ENCODE peak calls at places on chromosomes 16 and 17, in six cellular contexts. One of them, this sample, is unnamed.

GRCh38 chr16:50593410-50594139 is 45.4 kb downstream of the NKD1 start:
- DNase-seq in H9: peak; percentile 78
- DNase-seq in IMR-90: no peak
- DNase-seq in neuronal stem cell: peak; percentile 51
- DNase-seq in mesenchymal stem cell: no peak
- DNase-seq in trophoblast cell: no peak
- DNase-seq in this sample: peak; percentile 70

GRCh38 chr16:24116989-24117388 is 139.1 kb upstream of the CACNG3 start:
- DNase-seq in H9: no peak
- DNase-seq in IMR-90: no peak
- DNase-seq in neuronal stem cell: no peak
- DNase-seq in mesenchymal stem cell: no peak
- DNase-seq in trophoblast cell: no peak
- DNase-seq in this sample: no peak

GRCh38 chr16:1426734-1427451 is 4.0 kb upstream of the PERCC1 start:
- DNase-seq in H9: peak; percentile 53
- DNase-seq in IMR-90: no peak
- DNase-seq in neuronal stem cell: no peak
- DNase-seq in mesenchymal stem cell: no peak
- DNase-seq in trophoblast cell: no peak
- DNase-seq in this sample: peak; percentile 50

GRCh38 chr16:59880626-59881025 is 1146.5 kb upstream of the GOT2 start:
- DNase-seq in H9: no peak
- DNase-seq in IMR-90: no peak
- DNase-seq in neuronal stem cell: no peak
- DNase-seq in mesenchymal stem cell: no peak
- DNase-seq in trophoblast cell: no peak
- DNase-seq in this sample: no peak

GRCh38 chr16:1863681-1864460 is 8.1 kb downstream of the MEIOB start:
- DNase-seq in H9: no peak
- DNase-seq in IMR-90: peak; percentile 44
- DNase-seq in neuronal stem cell: no peak
- DNase-seq in mesenchymal stem cell: peak; percentile 51
- DNase-seq in trophoblast cell: peak; percentile 74
- DNase-seq in this sample: no peak

GRCh38 chr17:74457146-74457819 is 9.2 kb upstream of the CD300A start:
- DNase-seq in H9: peak; percentile 83
- DNase-seq in IMR-90: peak; percentile 30
- DNase-seq in neuronal stem cell: peak; percentile 74
- DNase-seq in mesenchymal stem cell: peak; percentile 52
- DNase-seq in trophoblast cell: peak; percentile 80
- DNase-seq in this sample: peak; percentile 88

GRCh38 chr17:72702998-72703397 is 389.5 kb downstream of the SLC39A11 start:
- DNase-seq in H9: no peak
- DNase-seq in IMR-90: peak; percentile 83
- DNase-seq in neuronal stem cell: no peak
- DNase-seq in mesenchymal stem cell: no peak
- DNase-seq in trophoblast cell: no peak
- DNase-seq in this sample: no peak

GRCh38 chr17:8698142-8699050 is 46.2 kb downstream of the CCDC42 start:
- DNase-seq in H9: no peak
- DNase-seq in IMR-90: peak; percentile 79
- DNase-seq in neuronal stem cell: no peak
- DNase-seq in mesenchymal stem cell: peak; percentile 83
- DNase-seq in trophoblast cell: peak; percentile 73
- DNase-seq in this sample: no peak

GRCh38 chr16:89931964-89932363 is 8.8 kb downstream of the TUBB3 start:
- DNase-seq in H9: no peak
- DNase-seq in IMR-90: no peak
- DNase-seq in neuronal stem cell: no peak
- DNase-seq in mesenchymal stem cell: no peak
- DNase-seq in trophoblast cell: no peak
- DNase-seq in this sample: no peak

GRCh38 chr17:76458580-76459490 is 5.9 kb upstream of the UBE2O start:
- DNase-seq in H9: peak; percentile 95
- DNase-seq in IMR-90: peak; percentile 64
- DNase-seq in neuronal stem cell: no peak
- DNase-seq in mesenchymal stem cell: peak; percentile 66
- DNase-seq in trophoblast cell: peak; percentile 39
- DNase-seq in this sample: peak; percentile 79

GRCh38 chr16:81567987-81568748 is 123.6 kb downstream of the CMIP start:
- DNase-seq in H9: no peak
- DNase-seq in IMR-90: peak; percentile 43
- DNase-seq in neuronal stem cell: no peak
- DNase-seq in mesenchymal stem cell: peak; percentile 47
- DNase-seq in trophoblast cell: no peak
- DNase-seq in this sample: no peak

GRCh38 chr17:69175812-69176517 is 34.3 kb upstream of the ABCA6 start:
- DNase-seq in H9: no peak
- DNase-seq in IMR-90: peak; percentile 79
- DNase-seq in neuronal stem cell: no peak
- DNase-seq in mesenchymal stem cell: peak; percentile 50
- DNase-seq in trophoblast cell: peak; percentile 62
- DNase-seq in this sample: no peak

GRCh38 chr17:36980281-36980761 is 31.6 kb downstream of the AATF start:
- DNase-seq in H9: no peak
- DNase-seq in IMR-90: peak; percentile 62
- DNase-seq in neuronal stem cell: no peak
- DNase-seq in mesenchymal stem cell: peak; percentile 45
- DNase-seq in trophoblast cell: no peak
- DNase-seq in this sample: no peak

GRCh38 chr16:75319513-75320401 is 68.3 kb upstream of the BCAR1 start:
- DNase-seq in H9: no peak
- DNase-seq in IMR-90: peak; percentile 92
- DNase-seq in neuronal stem cell: no peak
- DNase-seq in mesenchymal stem cell: peak; percentile 94
- DNase-seq in trophoblast cell: no peak
- DNase-seq in this sample: no peak

DNA sequence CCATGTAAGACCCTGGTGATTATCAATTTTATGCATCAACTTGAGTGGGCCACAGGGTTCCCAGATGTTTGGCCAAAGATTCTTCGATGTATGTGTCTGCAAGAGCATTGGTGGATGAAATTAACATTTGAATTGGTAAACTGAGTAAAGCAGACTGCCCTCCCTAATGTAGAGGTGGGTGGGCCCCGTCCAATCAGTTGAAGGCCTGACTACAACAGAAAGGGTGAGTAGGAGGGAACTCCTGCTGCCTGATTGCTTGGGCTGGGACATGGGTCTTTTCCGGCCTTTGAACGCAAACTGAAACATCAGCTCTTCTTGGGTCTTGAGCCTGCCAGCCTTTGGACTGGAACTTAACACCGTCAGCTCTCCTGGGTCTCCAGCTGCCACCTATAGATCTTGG is 90.6 kb downstream of the BMERB1 start:
- DNase-seq in H9: no peak
- DNase-seq in IMR-90: no peak
- DNase-seq in neuronal stem cell: no peak
- DNase-seq in mesenchymal stem cell: no peak
- DNase-seq in trophoblast cell: no peak
- DNase-seq in this sample: no peak
- H3K18ac ChIP-seq in H9: no peak overlapping the region
- H3K18ac ChIP-seq in IMR-90: no peak overlapping the region
- H3K18ac ChIP-seq in neuronal stem cell: no peak overlapping the region
- H3K18ac ChIP-seq in mesenchymal stem cell: no peak overlapping the region
- H3K18ac ChIP-seq in trophoblast cell: no peak overlapping the region
- H3K18ac ChIP-seq in this sample: no peak overlapping the region

DNA sequence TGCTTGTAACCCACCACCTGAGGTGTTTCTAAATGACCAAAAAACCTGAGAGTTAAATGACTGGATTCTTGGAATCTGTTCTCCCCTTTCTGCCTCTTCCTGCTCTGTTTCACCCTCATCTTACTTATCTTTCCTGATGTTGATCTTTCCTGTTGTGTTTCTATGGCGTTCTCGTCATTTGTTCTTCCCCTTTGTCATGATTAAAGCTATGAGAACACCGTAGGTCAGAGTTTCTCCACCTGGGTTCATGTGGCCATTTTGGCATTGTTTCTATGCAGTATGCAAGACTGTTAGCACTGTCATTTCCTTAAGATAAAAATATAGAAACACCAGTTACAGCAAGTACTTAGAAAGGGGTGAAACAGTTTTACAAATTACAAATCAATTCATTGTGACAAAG is 165.9 kb downstream of the PHKB start:
- DNase-seq in H9: no peak
- DNase-seq in IMR-90: no peak
- DNase-seq in neuronal stem cell: no peak
- DNase-seq in mesenchymal stem cell: no peak
- DNase-seq in trophoblast cell: peak; percentile 58
- DNase-seq in this sample: no peak
- H3K14ac ChIP-seq in H9: no peak overlapping the region
- H3K14ac ChIP-seq in IMR-90: no peak overlapping the region
- H3K14ac ChIP-seq in neuronal stem cell: no peak overlapping the region
- H3K14ac ChIP-seq in mesenchymal stem cell: no peak overlapping the region
- H3K14ac ChIP-seq in trophoblast cell: no peak overlapping the region
- H3K14ac ChIP-seq in this sample: no peak overlapping the region

GRCh38 chr17:11896199-11896598 is 101.1 kb downstream of the ZNF18 start:
- DNase-seq in H9: no peak
- DNase-seq in IMR-90: no peak
- DNase-seq in neuronal stem cell: no peak
- DNase-seq in mesenchymal stem cell: no peak
- DNase-seq in trophoblast cell: no peak
- DNase-seq in this sample: no peak
- H3K18ac ChIP-seq in H9: no peak overlapping the region
- H3K18ac ChIP-seq in IMR-90: no peak overlapping the region
- H3K18ac ChIP-seq in neuronal stem cell: no peak overlapping the region
- H3K18ac ChIP-seq in mesenchymal stem cell: no peak overlapping the region
- H3K18ac ChIP-seq in trophoblast cell: no peak overlapping the region
- H3K18ac ChIP-seq in this sample: no peak overlapping the region

DNA sequence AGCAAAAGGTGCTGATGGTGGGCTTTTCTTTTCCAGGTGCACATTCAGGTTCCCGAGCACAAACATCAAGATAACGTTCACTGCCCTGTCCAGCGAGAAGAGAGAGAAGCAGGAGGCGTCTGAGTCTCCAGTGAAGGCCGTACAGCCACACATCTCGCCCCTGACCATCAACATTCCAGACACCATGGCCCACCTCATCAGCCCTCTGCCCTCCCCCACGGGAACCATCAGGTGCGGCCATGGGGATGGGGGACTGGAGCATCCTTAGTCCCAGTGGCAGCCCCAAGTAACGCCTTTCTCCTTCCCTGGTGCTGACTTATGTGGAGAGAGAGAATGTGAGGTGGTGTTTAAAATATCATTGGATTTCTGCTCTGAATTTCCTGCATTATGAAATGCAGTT is 43.8 kb downstream of the FOXK2 start:
- DNase-seq in H9: no peak
- DNase-seq in IMR-90: no peak
- DNase-seq in neuronal stem cell: no peak
- DNase-seq in mesenchymal stem cell: no peak
- DNase-seq in trophoblast cell: no peak
- DNase-seq in this sample: no peak
- H3K14ac ChIP-seq in H9: no peak overlapping the region
- H3K14ac ChIP-seq in IMR-90: no peak overlapping the region
- H3K14ac ChIP-seq in neuronal stem cell: no peak overlapping the region
- H3K14ac ChIP-seq in mesenchymal stem cell: no peak overlapping the region
- H3K14ac ChIP-seq in trophoblast cell: no peak overlapping the region
- H3K14ac ChIP-seq in this sample: no peak overlapping the region

DNA sequence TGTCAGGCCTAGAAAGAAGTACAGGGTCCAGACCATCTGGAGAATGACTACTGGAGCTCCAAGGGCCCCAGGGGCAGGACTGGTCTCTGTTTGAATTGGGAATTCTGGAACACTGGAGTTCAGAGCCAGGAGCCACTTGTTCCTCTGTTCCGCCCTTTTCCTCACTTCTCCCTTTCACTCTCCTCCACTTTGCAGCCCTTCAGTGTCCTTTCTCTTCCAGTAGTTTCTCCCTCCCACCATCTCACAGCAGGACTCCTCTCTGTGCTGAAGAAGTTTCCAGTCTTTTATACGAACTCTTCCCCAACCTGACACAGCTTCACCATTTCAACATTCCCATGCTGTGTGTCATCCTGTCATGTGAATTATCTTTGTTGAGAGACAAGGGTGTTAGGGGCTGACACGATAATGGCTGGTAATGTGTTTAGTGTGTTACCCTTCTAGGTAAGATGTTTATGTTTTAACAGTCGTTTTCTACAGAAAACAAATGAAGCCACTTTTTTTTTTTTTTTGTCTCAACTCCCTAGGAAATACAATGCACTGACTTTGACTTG is 180.3 kb upstream of the MYOCD start:
- DNase-seq in H9: no peak
- DNase-seq in IMR-90: peak; percentile 20
- DNase-seq in neuronal stem cell: no peak
- DNase-seq in mesenchymal stem cell: peak; percentile 37
- DNase-seq in trophoblast cell: peak; percentile 35
- DNase-seq in this sample: no peak
- H3K18ac ChIP-seq in H9: no peak overlapping the region
- H3K18ac ChIP-seq in IMR-90: no peak overlapping the region
- H3K18ac ChIP-seq in neuronal stem cell: no peak overlapping the region
- H3K18ac ChIP-seq in mesenchymal stem cell: no peak overlapping the region
- H3K18ac ChIP-seq in trophoblast cell: peak overlapping the region; percentile 75
- H3K18ac ChIP-seq in this sample: no peak overlapping the region

GRCh38 chr16:29864205-29864604 is 1.2 kb upstream of the CDIPT start:
- DNase-seq in H9: no peak
- DNase-seq in IMR-90: no peak
- DNase-seq in neuronal stem cell: no peak
- DNase-seq in mesenchymal stem cell: no peak
- DNase-seq in trophoblast cell: no peak
- DNase-seq in this sample: no peak
- H3K14ac ChIP-seq in H9: no peak overlapping the region
- H3K14ac ChIP-seq in IMR-90: no peak overlapping the region
- H3K14ac ChIP-seq in neuronal stem cell: no peak overlapping the region
- H3K14ac ChIP-seq in mesenchymal stem cell: no peak overlapping the region
- H3K14ac ChIP-seq in trophoblast cell: no peak overlapping the region
- H3K14ac ChIP-seq in this sample: no peak overlapping the region